ENCODE peak calls at places on chromosomes 1 and 21, in four cellular contexts. X is colonic mucosa, T is cardiac muscle cell, P is heart left ventricle. R is an unnamed sample.

GRCh38 chr1:56578963-56579875 is at the start of gene PLPP3:
- DNase-seq in T (peak; percentile 94), X (peak; percentile 83), P (peak; percentile 87), R (peak; percentile 61)

GRCh38 chr21:36246080-36246631 is 73.8 kb upstream of the MORC3 start:
- DNase-seq in P (no peak), X (peak; percentile 56), T (no peak), R (no peak)

GRCh38 chr1:54888080-54888733 is 1.2 kb upstream of the DHCR24 start:
- DNase-seq in T (no peak), P (no peak), X (no peak), R (no peak)

GRCh38 chr21:44884059-44884458 is 10.6 kb upstream of the PTTG1IP start:
- DNase-seq in P (no peak), T (peak; percentile 12), X (no peak), R (no peak)

GRCh38 chr1:195697130-195697529 is 911.1 kb downstream of the KCNT2 start:
- DNase-seq in X (no peak), T (no peak), P (no peak), R (no peak)

GRCh38 chr21:16742116-16742515 is 770.7 kb upstream of the CXADR start:
- DNase-seq in T (peak; percentile 15), X (peak; percentile 23), P (peak; percentile 25), R (no peak)

GRCh38 chr1:4825841-4826450 is 171.5 kb downstream of the AJAP1 start:
- DNase-seq in T (no peak), P (no peak), X (no peak), R (peak; percentile 39)

GRCh38 chr1:43849670-43850069 is 83.9 kb upstream of the ARTN start:
- DNase-seq in P (no peak), T (no peak), X (peak; percentile 16), R (no peak)

GRCh38 chr1:67429011-67429527 is 1.1 kb downstream of the SERBP1 start:
- DNase-seq in T (peak; percentile 26), X (peak; percentile 28), P (no peak), R (no peak)

GRCh38 chr1:206000641-206001339 is 2.4 kb downstream of the RAB7B start:
- DNase-seq in T (peak; percentile 36), X (no peak), P (no peak), R (peak; percentile 7)

GRCh38 chr21:17848228-17848627 is 29.1 kb upstream of the C21orf91 start:
- DNase-seq in X (peak; percentile 33), T (peak; percentile 88), P (no peak), R (no peak)

GRCh38 chr1:27360159-27361043 is 6.4 kb downstream of the MAP3K6 start:
- DNase-seq in P (no peak), X (peak; percentile 44), T (no peak), R (no peak)
- H3K36me3 ChIP-seq in P (peaks cover 19% of the 10 kb centered on the region), X (no peaks in the 10 kb centered on the region), T (no peaks in the 10 kb centered on the region), R (peaks cover 5% of the 10 kb centered on the region)

DNA sequence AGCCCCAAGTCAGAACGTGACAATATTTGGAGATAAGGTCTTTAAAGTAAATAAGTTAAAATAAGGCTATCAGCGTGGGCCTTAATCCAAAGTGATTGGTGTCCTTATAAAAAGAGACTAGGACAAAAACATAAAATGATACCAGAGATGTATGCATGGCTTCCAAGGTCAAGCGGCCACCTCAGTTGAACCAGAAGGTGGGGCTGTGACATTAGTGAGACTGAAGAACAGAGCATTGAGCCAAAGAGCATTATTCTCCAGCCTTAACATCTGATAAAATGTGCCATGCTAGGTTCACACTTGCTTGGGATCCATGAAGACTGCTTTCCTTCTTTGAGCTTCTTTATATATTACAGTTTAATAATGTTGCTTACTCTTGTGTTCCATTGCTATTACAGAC is 554.6 kb downstream of the PLA2G4A start:
- DNase-seq in T (peak; percentile 5), P (no peak), X (no peak), R (no peak)
- TF ChIP-seq CTCF in T (peak; percentile 18), P (no peak), X (no peak), R (peak; percentile 9)

GRCh38 chr1:226638608-226639007 is 90.0 kb downstream of the STUM start:
- DNase-seq in T (no peak), P (no peak), X (no peak), R (no peak)

GRCh38 chr1:226638001-226638601 is 89.5 kb downstream of the STUM start:
- DNase-seq in X (no peak), P (peak; percentile 53), T (no peak), R (no peak)

GRCh38 chr1:226637147-226637935 is 88.8 kb downstream of the STUM start:
- DNase-seq in T (peak; percentile 63), P (peak; percentile 61), X (no peak), R (peak; percentile 33)

GRCh38 chr1:226635456-226635941 is 86.9 kb downstream of the STUM start:
- DNase-seq in T (no peak), P (peak; percentile 16), X (no peak), R (no peak)

GRCh38 chr1:226636847-226637096 is 88.2 kb downstream of the STUM start:
- DNase-seq in T (no peak), X (no peak), P (no peak), R (no peak)
- H3K36me3 ChIP-seq in T (no peaks in the 10 kb centered on the region), X (peaks cover 2% of the 10 kb centered on the region), P (no peaks in the 10 kb centered on the region), R (no peaks in the 10 kb centered on the region)

GRCh38 chr1:175844877-175845276 is 101.5 kb upstream of the TNR start:
- DNase-seq in T (no peak), P (no peak), X (no peak), R (no peak)
- TF ChIP-seq CTCF in T (no peak), P (no peak), X (no peak), R (peak; percentile 15)

GRCh38 chr1:224162768-224163167 is 20.3 kb upstream of the DEGS1 start:
- DNase-seq in X (no peak), P (no peak), T (no peak), R (no peak)

GRCh38 chr1:224157316-224157715 is 25.7 kb upstream of the DEGS1 start:
- DNase-seq in X (no peak), T (no peak), P (no peak), R (no peak)

GRCh38 chr1:224163311-224163710 is 19.7 kb upstream of the DEGS1 start:
- DNase-seq in P (no peak), T (no peak), X (no peak), R (no peak)

DNA sequence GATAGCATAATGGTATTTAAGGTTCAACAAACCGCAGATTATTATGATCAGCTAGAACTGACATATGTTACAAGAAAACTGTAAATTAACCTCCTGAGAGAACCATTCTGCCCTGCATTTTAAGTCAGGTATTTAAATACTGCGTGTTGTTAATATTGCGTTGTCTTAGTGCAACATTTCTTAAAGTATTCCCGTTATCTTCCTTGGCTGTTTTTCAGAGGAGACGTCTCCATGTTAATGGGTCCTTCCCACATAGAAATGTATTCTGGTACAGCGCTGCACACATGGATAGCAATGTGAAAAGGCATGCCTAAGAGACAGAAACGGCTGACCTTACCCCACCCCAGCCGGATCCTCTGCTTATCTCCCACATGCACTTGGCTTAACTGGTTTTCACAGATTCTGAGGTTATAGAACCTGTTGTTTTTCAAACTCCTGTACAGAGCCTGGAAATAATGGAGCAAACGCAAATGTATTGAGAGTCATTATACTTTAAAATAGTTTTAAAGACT is 22.8 kb upstream of the DEGS1 start:
- DNase-seq in T (no peak), P (no peak), X (no peak), R (peak; percentile 16)
- H3K36me3 ChIP-seq in T (peaks cover 16% of the 10 kb centered on the region), P (peaks cover 6% of the 10 kb centered on the region), X (no peaks in the 10 kb centered on the region), R (peaks cover 3% of the 10 kb centered on the region)

GRCh38 chr1:244065960-244066388 is 14.9 kb downstream of the ZBTB18 start:
- DNase-seq in P (no peak), T (peak; percentile 93), X (no peak), R (no peak)
- TF ChIP-seq CTCF in P (no peak), T (no peak), X (no peak), R (no peak)

GRCh38 chr1:183241446-183241845 is 55.4 kb downstream of the LAMC2 start:
- DNase-seq in P (no peak), X (no peak), T (peak; percentile 49), R (no peak)

GRCh38 chr1:183243190-183244065 is 57.4 kb downstream of the LAMC2 start:
- DNase-seq in T (peak; percentile 70), P (no peak), X (peak; percentile 25), R (no peak)

GRCh38 chr1:183244466-183244865 is 58.4 kb downstream of the LAMC2 start:
- DNase-seq in P (peak; percentile 74), X (peak; percentile 72), T (peak; percentile 99), R (no peak)

GRCh38 chr1:183239793-183240625 is 53.9 kb downstream of the LAMC2 start:
- DNase-seq in P (peak; percentile 62), X (no peak), T (peak; percentile 26), R (no peak)

DNA sequence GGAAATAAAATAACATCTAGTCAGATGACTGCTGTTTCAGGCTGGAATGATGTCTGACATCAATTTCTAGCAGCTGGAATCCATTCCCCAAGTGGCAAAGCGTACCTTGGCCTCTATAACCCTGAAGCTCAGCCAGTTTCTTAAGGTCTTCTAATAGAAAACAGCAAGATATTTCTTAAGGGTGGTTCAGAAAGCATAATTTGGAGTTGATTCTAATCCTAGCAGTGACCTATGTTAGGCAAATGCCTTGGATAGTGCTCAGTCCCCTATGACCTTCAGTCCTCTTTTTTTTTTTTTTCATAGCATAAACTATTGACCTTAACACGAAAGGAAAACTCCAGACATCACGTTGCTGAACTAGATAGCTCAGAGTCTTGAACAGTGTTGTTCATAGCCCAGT is 56.5 kb downstream of the LAMC2 start:
- DNase-seq in X (no peak), T (no peak), P (no peak), R (no peak)
- H3K36me3 ChIP-seq in X (no peaks in the 10 kb centered on the region), T (no peaks in the 10 kb centered on the region), P (no peaks in the 10 kb centered on the region), R (no peaks in the 10 kb centered on the region)

DNA sequence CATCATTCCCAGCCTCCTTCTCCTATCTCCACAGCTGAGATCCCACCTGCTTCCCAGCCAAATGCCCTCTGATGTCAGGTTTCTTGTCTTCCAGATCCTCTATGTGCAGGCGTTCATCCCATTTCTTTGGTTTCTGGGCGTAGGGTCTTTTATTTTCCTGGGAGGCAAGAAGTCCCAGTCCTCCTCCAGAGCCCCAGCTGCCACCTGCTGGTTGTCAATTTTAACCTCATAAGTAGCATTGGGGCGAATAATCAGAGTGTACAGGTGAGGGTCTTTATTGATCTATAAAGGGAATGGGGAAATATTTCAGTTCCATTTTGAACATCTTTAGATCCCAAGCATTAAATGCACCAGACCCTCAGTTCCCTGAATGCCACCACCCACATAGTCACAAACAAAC is 47.2 kb upstream of the EPS15 start:
- DNase-seq in P (no peak), T (no peak), X (no peak), R (no peak)
- TF ChIP-seq CTCF in P (no peak), T (no peak), X (no peak), R (no peak)

DNA sequence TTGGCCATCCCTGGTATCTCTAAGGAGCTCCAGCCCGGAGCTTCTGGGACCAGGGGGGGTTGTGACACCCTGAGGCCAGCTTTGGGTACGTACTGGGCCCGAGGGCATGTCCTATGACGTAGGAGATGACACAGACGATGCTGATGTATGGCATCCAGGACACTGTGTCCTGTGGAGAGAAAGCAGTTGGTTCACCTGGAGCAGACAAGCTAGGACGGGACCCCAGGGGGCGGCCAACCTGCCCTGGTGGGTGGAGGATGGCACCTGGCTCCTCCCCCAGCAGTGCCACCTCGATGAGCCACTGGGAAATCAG is 12.1 kb upstream of the SLC2A7 start:
- DNase-seq in X (no peak), T (no peak), P (no peak), R (no peak)
- H3K36me3 ChIP-seq in X (no peaks in the 10 kb centered on the region), T (no peaks in the 10 kb centered on the region), P (no peaks in the 10 kb centered on the region), R (no peaks in the 10 kb centered on the region)

GRCh38 chr1:25608488-25609178 is 8.0 kb upstream of the MAN1C1 start:
- DNase-seq in T (peak; percentile 75), P (peak; percentile 88), X (peak; percentile 91), R (peak; percentile 88)
- TF ChIP-seq CTCF in T (peak; percentile 66), P (peak; percentile 84), X (peak; percentile 66), R (peak; percentile 61)